ENCODE peak calls at places on chromosomes 5 and 9, in four cellular contexts. One of them, this sample, is unnamed.

GRCh38 chr5:133128066-133128465 is 76.3 kb downstream of the HSPA4 start:
- DNase-seq in HepG2: no peak
- DNase-seq in K562: no peak
- DNase-seq in A549: no peak
- DNase-seq in this sample: no peak

GRCh38 chr5:178768371-178769260 is 38.2 kb upstream of the ZNF354A start:
- DNase-seq in K562: no peak
- DNase-seq in A549: no peak
- DNase-seq in HepG2: no peak
- DNase-seq in this sample: no peak

GRCh38 chr9:133771486-133772482 is 33.6 kb upstream of the SARDH start:
- DNase-seq in A549: no peak
- DNase-seq in HepG2: no peak
- DNase-seq in K562: no peak
- DNase-seq in this sample: peak; percentile 7

GRCh38 chr5:64147849-64148441 is 17.7 kb upstream of the RNF180 start:
- DNase-seq in A549: peak; percentile 21
- DNase-seq in HepG2: peak; percentile 7
- DNase-seq in K562: peak; percentile 16
- DNase-seq in this sample: peak; percentile 68

GRCh38 chr5:173653822-173654523 is 37.5 kb upstream of the BOD1 start:
- DNase-seq in A549: no peak
- DNase-seq in HepG2: no peak
- DNase-seq in K562: no peak
- DNase-seq in this sample: no peak

GRCh38 chr5:80822640-80823039 is 137.5 kb upstream of the RASGRF2 start:
- DNase-seq in HepG2: no peak
- DNase-seq in A549: no peak
- DNase-seq in K562: no peak
- DNase-seq in this sample: no peak

GRCh38 chr5:71658916-71659661 is 60.0 kb upstream of the CARTPT start:
- DNase-seq in A549: no peak
- DNase-seq in HepG2: peak; percentile 31
- DNase-seq in K562: peak; percentile 31
- DNase-seq in this sample: no peak

GRCh38 chr5:157217289-157218024 is 36.8 kb downstream of the ITK start:
- DNase-seq in HepG2: no peak
- DNase-seq in K562: no peak
- DNase-seq in A549: no peak
- DNase-seq in this sample: no peak

GRCh38 chr5:154898210-154898609 is 39.8 kb downstream of the CNOT8 start:
- DNase-seq in K562: no peak
- DNase-seq in HepG2: no peak
- DNase-seq in A549: no peak
- DNase-seq in this sample: no peak

GRCh38 chr5:113162208-113162607 is 185.6 kb downstream of the DCP2 start:
- DNase-seq in A549: no peak
- DNase-seq in HepG2: no peak
- DNase-seq in K562: no peak
- DNase-seq in this sample: no peak

GRCh38 chr9:126211441-126212074 is 115.1 kb upstream of the MVB12B start:
- DNase-seq in A549: no peak
- DNase-seq in K562: no peak
- DNase-seq in HepG2: no peak
- DNase-seq in this sample: no peak

GRCh38 chr5:126864042-126864688 is 87.2 kb downstream of the LMNB1 start:
- DNase-seq in K562: peak; percentile 89
- DNase-seq in HepG2: no peak
- DNase-seq in A549: peak; percentile 15
- DNase-seq in this sample: peak; percentile 53

GRCh38 chr5:73629456-73629855 is 3.5 kb downstream of the ARHGEF28 start:
- DNase-seq in HepG2: no peak
- DNase-seq in A549: no peak
- DNase-seq in K562: no peak
- DNase-seq in this sample: no peak

GRCh38 chr9:121684381-121685145 is 33.1 kb downstream of the DAB2IP start:
- DNase-seq in A549: peak; percentile 60
- DNase-seq in HepG2: no peak
- DNase-seq in K562: peak; percentile 58
- DNase-seq in this sample: peak; percentile 87

GRCh38 chr9:76658510-76659231 is 105.6 kb upstream of the PCA3 start:
- DNase-seq in HepG2: peak; percentile 38
- DNase-seq in K562: no peak
- DNase-seq in A549: peak; percentile 35
- DNase-seq in this sample: no peak

GRCh38 chr5:139014726-139015125 is 139.6 kb upstream of the LRRTM2 start:
- DNase-seq in A549: peak; percentile 16
- DNase-seq in K562: no peak
- DNase-seq in HepG2: no peak
- DNase-seq in this sample: no peak

GRCh38 chr5:156383510-156383909 is 56.5 kb downstream of the SGCD start:
- DNase-seq in A549: no peak
- DNase-seq in K562: no peak
- DNase-seq in HepG2: no peak
- DNase-seq in this sample: no peak

GRCh38 chr9:117473293-117473692 is 58.4 kb upstream of the ASTN2 start:
- DNase-seq in HepG2: no peak
- DNase-seq in A549: no peak
- DNase-seq in K562: no peak
- DNase-seq in this sample: no peak

GRCh38 chr9:13330396-13331004 is 51.0 kb upstream of the MPDZ start:
- DNase-seq in A549: no peak
- DNase-seq in HepG2: no peak
- DNase-seq in K562: no peak
- DNase-seq in this sample: no peak

GRCh38 chr9:135487281-135488012 is 7.9 kb downstream of the PPP1R26 start:
- DNase-seq in HepG2: no peak
- DNase-seq in A549: no peak
- DNase-seq in K562: no peak
- DNase-seq in this sample: no peak

GRCh38 chr5:150404121-150404990 is 8.4 kb downstream of the CD74 start:
- DNase-seq in A549: no peak
- DNase-seq in HepG2: no peak
- DNase-seq in K562: no peak
- DNase-seq in this sample: no peak

GRCh38 chr5:148666353-148666752 is 12.0 kb upstream of the HTR4 start:
- DNase-seq in HepG2: no peak
- DNase-seq in A549: no peak
- DNase-seq in K562: no peak
- DNase-seq in this sample: no peak

GRCh38 chr9:15136646-15137045 is 170.4 kb downstream of the TTC39B start:
- DNase-seq in HepG2: no peak
- DNase-seq in K562: no peak
- DNase-seq in A549: no peak
- DNase-seq in this sample: peak; percentile 29

GRCh38 chr5:181107699-181108098 is 23.3 kb downstream of the OR2V1 start:
- DNase-seq in A549: no peak
- DNase-seq in K562: no peak
- DNase-seq in HepG2: no peak
- DNase-seq in this sample: no peak

GRCh38 chr5:95958308-95959014 is 3.2 kb downstream of the ELL2 start:
- DNase-seq in HepG2: peak; percentile 65
- DNase-seq in A549: no peak
- DNase-seq in K562: no peak
- DNase-seq in this sample: no peak

GRCh38 chr5:16826379-16827125 is 109.5 kb downstream of the MYO10 start:
- DNase-seq in K562: no peak
- DNase-seq in HepG2: no peak
- DNase-seq in A549: no peak
- DNase-seq in this sample: no peak

GRCh38 chr5:107869459-107870115 is 198.8 kb upstream of the EFNA5 start:
- DNase-seq in A549: peak; percentile 35
- DNase-seq in HepG2: no peak
- DNase-seq in K562: no peak
- DNase-seq in this sample: no peak

DNA sequence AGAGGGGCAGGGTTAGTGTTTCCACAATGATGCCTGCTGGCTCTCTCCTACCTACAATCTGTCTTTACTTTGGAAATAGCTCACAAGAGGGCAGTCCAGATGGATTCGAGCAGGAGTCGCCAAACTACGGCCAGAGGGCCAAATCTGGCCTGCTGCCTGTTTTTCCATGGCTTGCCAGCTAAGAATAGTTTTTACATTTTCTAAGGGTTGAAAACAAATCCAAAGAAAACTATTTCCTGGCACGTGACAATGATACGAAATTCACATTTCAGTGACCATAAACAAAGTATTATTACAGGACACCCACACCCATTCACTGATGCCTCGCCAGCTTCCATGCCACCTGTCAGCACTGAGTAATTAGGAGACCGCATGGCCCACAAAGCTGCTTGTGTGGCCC is 162.9 kb upstream of the WWC1 start:
- DNase-seq in K562: no peak
- DNase-seq in HepG2: no peak
- DNase-seq in A549: no peak
- DNase-seq in this sample: no peak
- TF ChIP-seq HMGXB4 in K562: no peak
- TF ChIP-seq HMGXB4 in HepG2: no peak
- TF ChIP-seq HMGXB4 in A549: no peak
- TF ChIP-seq HMGXB4 in this sample: no peak

DNA sequence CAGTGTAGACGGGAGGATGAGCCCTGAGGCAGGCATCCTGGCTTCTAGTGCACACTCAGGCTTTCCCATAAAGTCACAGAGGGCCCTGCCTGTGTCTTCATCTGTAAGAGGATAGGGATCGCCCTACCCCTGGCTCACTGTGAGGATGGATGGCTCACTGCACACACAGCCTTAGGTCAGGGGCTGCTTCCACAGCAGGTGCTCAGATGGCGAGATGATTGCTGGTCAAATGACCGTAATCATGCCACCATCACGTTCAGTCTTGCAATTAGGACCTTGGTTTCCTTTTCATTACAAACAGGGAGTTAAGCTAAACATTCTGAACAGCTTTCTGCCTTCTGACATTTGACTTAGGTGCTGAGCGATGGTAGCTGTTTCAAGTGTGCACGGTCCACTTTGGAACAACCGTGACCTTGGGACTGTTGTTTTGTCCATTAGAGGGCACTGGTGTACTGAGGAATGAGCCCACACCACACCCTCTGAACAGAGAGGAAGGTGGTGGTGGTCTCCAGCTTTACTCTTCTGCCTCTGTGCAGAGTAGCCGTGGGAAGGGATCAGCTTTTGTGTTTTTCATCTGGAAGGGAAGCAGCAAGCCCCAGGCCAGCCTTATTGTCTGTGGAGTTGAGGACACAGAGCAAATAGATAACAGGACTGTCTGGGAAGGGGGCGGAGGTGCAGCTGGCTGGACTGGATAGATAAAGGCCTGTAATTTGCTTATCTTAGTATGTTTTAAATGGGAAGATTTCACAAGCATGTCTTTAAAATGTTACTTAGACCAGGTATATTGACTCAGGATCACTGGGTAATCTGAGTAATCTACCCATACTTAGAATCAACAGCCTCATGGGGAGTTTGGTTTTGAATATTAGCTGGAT is 183.1 kb downstream of the TRIO start:
- DNase-seq in A549: no peak
- DNase-seq in HepG2: peak; percentile 16
- DNase-seq in K562: peak; percentile 59
- DNase-seq in this sample: no peak
- TF ChIP-seq HMGXB4 in A549: no peak
- TF ChIP-seq HMGXB4 in HepG2: no peak
- TF ChIP-seq HMGXB4 in K562: no peak
- TF ChIP-seq HMGXB4 in this sample: no peak

DNA sequence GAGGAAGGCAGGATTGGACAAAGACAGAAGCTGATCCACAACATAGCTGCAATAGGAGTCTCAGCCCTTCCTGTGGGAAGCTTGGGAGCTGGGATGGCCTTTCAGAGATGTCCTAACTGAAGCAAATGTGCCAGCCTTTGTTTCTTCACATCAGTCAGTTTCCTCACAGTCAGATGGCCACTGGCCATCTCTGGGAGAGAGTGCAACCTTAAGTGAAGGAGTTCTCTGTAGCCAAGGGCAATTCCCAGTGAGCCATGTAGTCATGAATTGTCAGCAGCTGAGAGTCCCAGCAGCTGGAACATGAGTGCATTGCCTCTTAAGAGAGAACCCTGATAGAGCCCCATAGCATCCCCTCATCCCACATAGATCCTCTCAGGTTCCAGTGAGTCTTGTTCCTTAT is 89.1 kb upstream of the LIFR start:
- DNase-seq in HepG2: no peak
- DNase-seq in K562: no peak
- DNase-seq in A549: no peak
- DNase-seq in this sample: no peak
- TF ChIP-seq HMGXB4 in HepG2: no peak
- TF ChIP-seq HMGXB4 in K562: no peak
- TF ChIP-seq HMGXB4 in A549: no peak
- TF ChIP-seq HMGXB4 in this sample: no peak

GRCh38 chr9:129174102-129174723 is 3.8 kb downstream of the IER5L start:
- DNase-seq in K562: peak; percentile 85
- DNase-seq in HepG2: peak; percentile 68
- DNase-seq in A549: peak; percentile 89
- DNase-seq in this sample: peak; percentile 89

GRCh38 chr9:129175515-129175824 is 2.6 kb downstream of the IER5L start:
- DNase-seq in A549: no peak
- DNase-seq in K562: no peak
- DNase-seq in HepG2: no peak
- DNase-seq in this sample: no peak

GRCh38 chr9:129173296-129174101 is 4.6 kb downstream of the IER5L start:
- DNase-seq in K562: no peak
- DNase-seq in A549: no peak
- DNase-seq in HepG2: no peak
- DNase-seq in this sample: no peak

GRCh38 chr9:129175825-129176633 is 2.0 kb downstream of the IER5L start:
- DNase-seq in K562: peak; percentile 80
- DNase-seq in HepG2: peak; percentile 89
- DNase-seq in A549: peak; percentile 89
- DNase-seq in this sample: peak; percentile 86

DNA sequence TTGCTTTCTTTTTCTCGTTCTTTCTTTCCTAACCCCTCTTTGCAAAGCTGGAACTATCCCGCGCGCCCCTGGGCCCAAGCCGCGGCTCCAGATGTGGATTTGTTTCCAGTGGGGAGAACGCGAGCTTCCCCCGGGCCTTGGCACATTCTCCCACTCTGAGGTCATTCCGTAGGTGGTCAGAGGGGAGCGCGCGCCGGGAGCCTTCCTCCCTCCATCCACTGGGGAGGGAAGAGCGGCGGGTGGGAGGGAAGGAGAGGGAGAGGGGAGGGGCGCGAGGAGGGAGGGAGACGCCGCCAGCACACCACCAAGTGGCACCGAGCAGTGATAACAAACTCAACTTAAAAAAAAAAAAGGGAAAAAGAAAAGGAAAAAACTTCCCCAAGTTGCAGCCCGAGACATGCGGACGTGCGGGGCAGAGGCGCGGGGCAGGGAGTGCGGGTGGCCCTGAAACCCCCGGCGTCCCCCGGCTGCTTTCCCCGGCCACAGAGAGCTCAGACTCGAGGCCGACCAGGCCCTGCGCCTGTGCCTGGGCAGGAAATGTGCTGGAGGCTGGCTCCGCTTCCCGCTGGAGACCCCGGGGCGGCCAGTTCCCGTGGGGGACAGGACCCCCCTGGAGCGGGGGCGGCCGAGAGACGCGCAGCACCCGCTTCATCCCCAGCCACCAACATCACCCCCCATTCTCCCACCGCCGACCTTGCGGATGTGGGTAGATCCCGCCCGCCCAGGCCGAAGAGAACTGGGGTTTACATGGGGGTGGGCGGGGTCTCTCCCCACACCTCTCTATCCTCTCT is 3.1 kb downstream of the IER5L start:
- DNase-seq in HepG2: peak; percentile 57
- DNase-seq in K562: peak; percentile 83
- DNase-seq in A549: peak; percentile 85
- DNase-seq in this sample: peak; percentile 48
- TF ChIP-seq HMGXB4 in HepG2: no peak
- TF ChIP-seq HMGXB4 in K562: no peak
- TF ChIP-seq HMGXB4 in A549: no peak
- TF ChIP-seq HMGXB4 in this sample: no peak

GRCh38 chr5:1594336-1595106 is 70.8 kb upstream of the LPCAT1 start:
- DNase-seq in K562: peak; percentile 89
- DNase-seq in HepG2: peak; percentile 87
- DNase-seq in A549: peak; percentile 41
- DNase-seq in this sample: peak; percentile 92
- TF ChIP-seq HMGXB4 in K562: no peak
- TF ChIP-seq HMGXB4 in HepG2: peak; percentile 96
- TF ChIP-seq HMGXB4 in A549: no peak
- TF ChIP-seq HMGXB4 in this sample: peak; percentile 77